ENCODE peak calls at places on chromosomes 6 and 20, in six cellular contexts. K, F, D, X, B and A are unnamed samples.

GRCh38 chr6:160118620-160119234 is 2.9 kb upstream of the SLC22A1 start:
- DNase-seq in K (no peak), X (no peak), D (no peak), B (no peak), F (no peak), A (no peak)

GRCh38 chr6:145736854-145737181 is 1.5 kb upstream of the EPM2A start:
- DNase-seq in X (no peak), F (peak), D (no peak), B (no peak), K (no peak), A (no peak)

GRCh38 chr20:38275815-38276550 is 15.4 kb upstream of the KIAA1755 start:
- DNase-seq in K (no peak), X (no peak), D (no peak), B (no peak), F (peak), A (no peak)

GRCh38 chr6:137261393-137262154 is 42.4 kb upstream of the IFNGR1 start:
- DNase-seq in X (no peak), B (no peak), F (no peak), K (no peak), D (no peak), A (no peak)

GRCh38 chr6:136113736-136114173 is 136.4 kb downstream of the MTFR2 start:
- DNase-seq in D (no peak), K (peak), B (peak), X (no peak), F (no peak), A (peak)

GRCh38 chr6:135546680-135547418 is 49.3 kb upstream of the AHI1 start:
- DNase-seq in K (no peak), F (no peak), X (no peak), D (peak), B (no peak), A (no peak)

GRCh38 chr20:50783903-50784302 is 11.0 kb upstream of the BCAS4 start:
- DNase-seq in F (no peak), B (no peak), K (no peak), D (no peak), X (no peak), A (no peak)

GRCh38 chr6:170451762-170452651 is 101.1 kb downstream of the PSMB1 start:
- DNase-seq in K (no peak), D (no peak), X (no peak), B (no peak), F (no peak), A (no peak)

GRCh38 chr6:41741625-41742490 is 5.3 kb downstream of the PGC start:
- DNase-seq in B (no peak), X (no peak), D (no peak), K (no peak), F (no peak), A (no peak)

GRCh38 chr6:56474531-56474930 is 168.2 kb downstream of the DST start:
- DNase-seq in K (no peak), D (no peak), F (no peak), B (no peak), X (no peak), A (no peak)

GRCh38 chr20:58188496-58188895 is 40.0 kb downstream of the ANKRD60 start:
- DNase-seq in D (no peak), K (no peak), F (peak), B (no peak), X (no peak), A (no peak)

GRCh38 chr6:108914235-108915022 is 66.2 kb downstream of the ARMC2 start:
- DNase-seq in X (no peak), K (no peak), D (no peak), B (peak), F (peak), A (peak)

GRCh38 chr6:15026832-15027231 is 219.0 kb upstream of the JARID2 start:
- DNase-seq in F (no peak), K (no peak), B (no peak), D (no peak), X (no peak), A (no peak)

GRCh38 chr6:1201547-1202200 is 110.2 kb upstream of the FOXQ1 start:
- DNase-seq in D (no peak), B (no peak), K (no peak), F (no peak), X (no peak), A (no peak)

GRCh38 chr6:136525586-136526195 is 24.5 kb downstream of the MAP7 start:
- DNase-seq in B (no peak), F (peak), X (no peak), D (no peak), K (no peak), A (peak)

GRCh38 chr6:154605207-154605877 is 94.9 kb upstream of the CNKSR3 start:
- DNase-seq in D (no peak), B (no peak), F (no peak), K (no peak), X (no peak), A (no peak)

GRCh38 chr6:136501514-136501913 is 48.7 kb downstream of the MAP7 start:
- DNase-seq in D (no peak), F (peak), B (no peak), X (no peak), K (no peak), A (no peak)

GRCh38 chr6:21769405-21769851 is 175.9 kb downstream of the SOX4 start:
- DNase-seq in K (peak), D (peak), F (no peak), X (no peak), B (peak), A (no peak)

GRCh38 chr20:58718729-58719128 is 26.1 kb downstream of the NPEPL1 start:
- DNase-seq in D (no peak), F (no peak), B (no peak), X (no peak), K (no peak), A (no peak)

GRCh38 chr20:3543901-3544507 is 73.2 kb downstream of the ATRN start:
- DNase-seq in B (peak), X (no peak), D (no peak), F (no peak), K (no peak), A (no peak)

GRCh38 chr20:309306-309840 is 12.0 kb downstream of the ZCCHC3 start:
- DNase-seq in K (no peak), F (no peak), X (no peak), D (no peak), B (no peak), A (no peak)

GRCh38 chr6:44049163-44049988 is 77.9 kb downstream of the MRPL14 start:
- DNase-seq in X (no peak), D (no peak), B (no peak), F (no peak), K (peak), A (no peak)

GRCh38 chr6:27237089-27237723 is 10.3 kb upstream of the PRSS16 start:
- DNase-seq in F (peak), B (peak), X (no peak), K (no peak), D (no peak), A (peak)

GRCh38 chr20:31572042-31572700 is 32.9 kb upstream of the ID1 start:
- DNase-seq in K (no peak), B (no peak), X (no peak), D (no peak), F (no peak), A (no peak)

GRCh38 chr6:139925894-139926641 is 551.6 kb upstream of the CITED2 start:
- DNase-seq in F (no peak), B (no peak), X (no peak), D (no peak), K (peak), A (peak)

GRCh38 chr20:6680441-6680840 is 87.0 kb upstream of the BMP2 start:
- DNase-seq in B (no peak), X (no peak), D (no peak), F (no peak), K (no peak), A (no peak)

GRCh38 chr6:97978855-97979271 is 695.8 kb upstream of the MMS22L start:
- DNase-seq in B (no peak), K (no peak), X (no peak), D (no peak), F (peak), A (no peak)

GRCh38 chr6:38876470-38876869 is 161.4 kb downstream of the DNAH8 start:
- DNase-seq in B (no peak), X (no peak), D (no peak), K (no peak), F (no peak), A (no peak)

GRCh38 chr20:50052952-50053789 is 59.8 kb downstream of the UBE2V1 start:
- DNase-seq in F (no peak), X (no peak), B (no peak), D (peak), K (no peak), A (no peak)

GRCh38 chr6:53701333-53702073 is 35.9 kb upstream of the KLHL31 start:
- DNase-seq in D (no peak), F (no peak), X (no peak), K (no peak), B (no peak), A (no peak)

GRCh38 chr6:103826209-103826608 is 1033.5 kb downstream of the HACE1 start:
- DNase-seq in X (no peak), F (no peak), D (no peak), B (no peak), K (no peak), A (no peak)

GRCh38 chr6:50007821-50008220 is 14.0 kb downstream of the DEFB110 start:
- DNase-seq in B (peak), K (no peak), X (no peak), D (no peak), F (no peak), A (no peak)

GRCh38 chr20:43840382-43841070 is 74.1 kb upstream of the TOX2 start:
- DNase-seq in D (no peak), F (peak), X (peak), B (no peak), K (no peak), A (no peak)

GRCh38 chr6:126824815-126825214 is 293.7 kb upstream of the RSPO3 start:
- DNase-seq in X (no peak), B (no peak), D (no peak), F (no peak), K (no peak), A (no peak)

GRCh38 chr6:501891-502601 is 110.5 kb downstream of the IRF4 start:
- DNase-seq in F (no peak), D (no peak), X (no peak), K (no peak), B (peak), A (no peak)

GRCh38 chr6:3447005-3447404 is 9.8 kb downstream of the SLC22A23 start:
- DNase-seq in D (no peak), F (no peak), X (no peak), B (no peak), K (no peak), A (no peak)

GRCh38 chr20:23187759-23188158 is 101.6 kb upstream of the CD93 start:
- DNase-seq in B (peak), X (no peak), K (no peak), F (no peak), D (no peak), A (peak)

GRCh38 chr20:22490287-22491187 is 93.8 kb downstream of the FOXA2 start:
- DNase-seq in X (no peak), K (no peak), B (no peak), D (no peak), F (no peak), A (no peak)

GRCh38 chr6:134902074-134902861 is 47.6 kb downstream of the ALDH8A1 start:
- DNase-seq in B (no peak), F (no peak), K (no peak), X (no peak), D (peak), A (no peak)

GRCh38 chr6:127855542-127856159 is 45.2 kb downstream of the THEMIS start:
- DNase-seq in D (peak), F (no peak), B (no peak), K (no peak), X (no peak), A (no peak)

DNA sequence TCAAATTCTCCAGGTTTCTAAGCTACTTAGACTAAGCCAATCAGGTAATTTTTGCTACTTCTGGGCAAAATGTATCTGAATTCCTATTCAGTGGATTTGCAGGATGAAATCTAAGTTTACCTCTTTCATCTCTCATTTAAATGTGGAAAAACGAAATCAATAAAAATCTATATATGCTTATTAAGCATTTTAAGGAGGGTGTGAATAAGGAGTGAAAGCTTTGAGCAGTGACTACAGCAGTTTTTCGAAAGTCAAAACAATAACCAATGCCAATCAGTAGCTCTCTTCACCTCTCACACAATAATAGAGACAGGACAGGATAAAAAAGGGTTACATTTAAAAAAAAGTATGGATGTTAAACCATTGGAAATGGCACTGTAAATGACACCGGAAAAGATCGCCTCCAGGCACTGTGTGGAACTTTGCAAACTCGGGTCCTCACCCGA is 476 bp upstream of the BCKDHB start:
- DNase-seq in K (no peak), D (no peak), X (no peak), F (no peak), B (no peak), A (no peak)
- TF ChIP-seq POLR2A in K (no peak), D (no peak), X (peak), F (peak), B (no peak), A (no peak)

GRCh38 chr20:48717095-48717958 is 110.5 kb downstream of the PREX1 start:
- DNase-seq in X (no peak), B (no peak), K (no peak), D (no peak), F (no peak), A (no peak)
- TF ChIP-seq POLR2A in X (no peak), B (no peak), K (no peak), D (no peak), F (no peak), A (no peak)

GRCh38 chr6:166382933-166383816 is at the start of gene MPC1:
- DNase-seq in F (peak), K (peak), X (peak), D (peak), B (peak), A (peak)
- TF ChIP-seq POLR2A in F (peak), K (peak), X (peak), D (peak), B (peak), A (peak)

DNA sequence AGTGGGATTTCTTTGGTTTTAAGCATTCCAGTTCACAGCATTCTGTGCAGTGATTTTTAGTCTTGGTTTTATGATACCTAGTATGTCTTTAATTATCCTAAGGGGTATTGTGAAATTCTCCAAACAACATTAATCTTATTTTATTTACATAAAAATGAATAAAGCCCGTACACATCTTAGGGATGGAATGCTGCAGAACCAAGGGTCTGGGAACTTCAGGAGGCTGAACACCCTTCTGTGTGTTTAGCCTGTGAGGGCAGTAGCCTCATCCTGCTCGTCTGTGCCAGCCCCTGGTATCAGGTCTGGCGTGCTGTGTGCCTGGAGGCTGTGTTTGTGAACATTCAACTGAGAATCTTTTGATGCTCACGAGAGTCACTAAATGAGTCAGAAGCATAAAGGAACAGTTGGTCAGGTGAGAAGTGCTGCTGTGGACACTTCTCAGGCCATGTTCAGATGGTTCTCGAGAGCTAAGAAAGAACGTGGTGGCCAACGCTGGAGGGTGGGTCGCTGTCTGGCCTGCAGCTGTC is 25.2 kb upstream of the C20orf204 start:
- DNase-seq in D (no peak), B (no peak), X (no peak), F (no peak), K (no peak), A (no peak)
- TF ChIP-seq POLR2A in D (no peak), B (no peak), X (no peak), F (no peak), K (no peak), A (no peak)

DNA sequence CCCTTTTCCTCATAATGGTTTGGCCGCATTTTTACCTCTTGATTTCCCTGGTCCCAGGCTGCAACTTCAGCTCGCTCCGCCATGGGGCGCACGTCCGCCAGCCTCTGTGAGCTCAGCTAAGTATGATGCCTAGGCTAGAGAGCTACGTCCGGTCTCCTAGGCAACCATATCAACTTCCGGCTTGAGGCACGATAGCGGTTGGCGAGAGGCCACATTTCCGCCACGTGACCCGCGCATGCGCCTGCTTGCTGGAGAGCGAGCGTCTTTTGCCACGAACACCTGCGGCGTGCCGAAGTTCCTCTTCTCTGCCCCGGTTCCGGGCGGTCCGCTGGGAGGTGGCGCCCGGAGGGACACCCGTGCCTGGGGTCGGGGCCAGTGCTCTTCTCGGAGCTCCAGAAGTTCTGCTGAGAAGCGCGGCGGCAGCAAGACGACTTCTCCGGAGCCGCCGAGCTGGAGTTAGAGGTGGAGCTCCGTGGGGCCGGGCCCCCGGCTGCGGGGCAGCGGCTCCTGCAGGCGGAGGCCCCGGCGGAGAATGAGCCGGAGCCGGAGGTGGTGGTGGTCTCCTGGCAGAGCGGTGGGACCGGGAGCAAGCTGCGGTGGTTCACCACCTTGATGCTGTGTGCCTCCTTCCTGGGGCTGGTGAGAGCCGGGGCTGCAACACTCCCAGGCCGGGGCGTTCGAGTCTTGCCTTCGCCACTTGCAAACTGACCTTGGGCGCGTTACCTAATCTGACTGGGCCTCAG is 172.0 kb downstream of the SLC16A10 start:
- DNase-seq in X (peak), K (peak), F (peak), D (peak), B (peak), A (peak)
- TF ChIP-seq POLR2A in X (no peak), K (peak), F (peak), D (peak), B (peak), A (peak)

GRCh38 chr6:45439459-45439858 is 61.7 kb upstream of the SUPT3H start:
- DNase-seq in F (no peak), D (no peak), B (no peak), K (no peak), X (no peak), A (no peak)
- TF ChIP-seq POLR2A in F (no peak), D (no peak), B (no peak), K (no peak), X (no peak), A (no peak)

DNA sequence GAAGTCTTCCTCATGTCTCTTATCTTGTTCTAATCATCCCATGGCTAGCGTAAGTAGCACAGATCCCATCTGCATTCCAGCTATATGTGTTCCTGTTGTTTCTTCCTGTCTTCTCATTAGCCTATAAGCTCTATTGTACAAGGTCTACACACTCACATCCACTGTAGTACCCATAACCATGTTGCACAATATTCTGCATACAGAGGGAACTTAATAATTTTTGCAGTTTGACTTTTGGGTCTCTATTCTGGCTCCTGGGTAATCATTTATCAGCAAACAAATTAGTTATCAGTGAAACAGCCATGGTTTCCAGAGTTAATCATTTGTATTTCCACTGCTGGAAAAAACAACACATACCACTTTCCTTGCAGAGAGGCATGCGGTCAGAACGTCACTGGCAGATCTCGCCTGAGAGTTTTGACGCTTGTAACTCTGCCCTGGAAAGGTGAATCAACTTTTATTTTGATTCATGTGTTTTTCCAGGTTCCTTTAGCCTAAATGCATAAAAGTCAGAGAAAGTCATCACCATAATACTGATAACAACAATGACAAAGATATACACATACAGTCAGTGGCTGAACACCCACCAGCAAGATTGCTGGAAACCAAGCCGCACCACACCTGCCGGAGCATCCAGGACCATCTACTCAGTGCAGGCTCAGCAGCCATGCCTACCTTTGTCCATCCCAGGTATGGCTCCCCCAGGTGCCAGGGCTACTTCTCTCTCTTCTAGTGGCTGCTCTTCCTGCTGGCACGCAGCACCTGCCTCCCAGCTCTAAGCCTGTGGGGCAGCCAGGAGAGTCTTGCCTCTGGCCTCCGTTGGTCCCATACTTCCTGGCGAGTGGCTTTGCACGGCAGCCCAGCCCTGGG is 158.2 kb downstream of the QRSL1 start:
- DNase-seq in X (no peak), B (no peak), K (no peak), F (no peak), D (no peak), A (no peak)
- TF ChIP-seq POLR2A in X (no peak), B (no peak), K (no peak), F (no peak), D (no peak), A (no peak)